ENCODE peak calls at places on chromosomes 12 and 14, in five cellular contexts. B is GM12878, S is endothelial cell of umbilical vein, U is SK-N-SH, T is HepG2. P is an unnamed sample.

GRCh38 chr12:21823581-21823980 is 49.1 kb upstream of the KCNJ8 start:
- DNase-seq in B (no peak), S (no peak), U (no peak), T (no peak), P (no peak)

GRCh38 chr12:2998789-2999264 is 39.6 kb downstream of the TEAD4 start:
- DNase-seq in B (no peak), S (no peak), U (no peak), T (no peak), P (no peak)

GRCh38 chr12:104909761-104910160 is 48.3 kb downstream of the SLC41A2 start:
- DNase-seq in B (no peak), S (no peak), U (no peak), T (no peak), P (no peak)

GRCh38 chr14:76908834-76909233 is 82.6 kb downstream of the LRRC74A start:
- DNase-seq in B (peak), S (no peak), U (no peak), T (no peak), P (no peak)

GRCh38 chr12:82461851-82462250 is 103.5 kb downstream of the METTL25 start:
- DNase-seq in B (no peak), S (no peak), U (no peak), T (no peak), P (no peak)

GRCh38 chr12:85057370-85057963 is 21.3 kb downstream of the LRRIQ1 start:
- DNase-seq in B (no peak), S (peak), U (peak), T (peak), P (peak)

GRCh38 chr14:67221248-67221981 is 19.8 kb upstream of the PALS1 start:
- DNase-seq in B (no peak), S (no peak), U (no peak), T (no peak), P (no peak)

GRCh38 chr12:32261638-32262037 is 137.7 kb upstream of the FGD4 start:
- DNase-seq in B (no peak), S (no peak), U (no peak), T (peak), P (no peak)

GRCh38 chr14:50560929-50561280 is 960 bp downstream of the ATL1 start:
- DNase-seq in B (no peak), S (peak), U (peak), T (no peak), P (no peak)

GRCh38 chr12:111643428-111643826 is 42.3 kb downstream of the BRAP start:
- DNase-seq in B (no peak), S (peak), U (no peak), T (no peak), P (no peak)

GRCh38 chr12:116162071-116162470 is 115.4 kb downstream of the MED13L start:
- DNase-seq in B (no peak), S (no peak), U (no peak), T (no peak), P (no peak)

GRCh38 chr14:52314521-52315354 is 626 bp downstream of the PTGER2 start:
- DNase-seq in B (no peak), S (peak), U (peak), T (no peak), P (no peak)

GRCh38 chr12:32885831-32886230 is 10.7 kb downstream of the PKP2 start:
- DNase-seq in B (no peak), S (no peak), U (no peak), T (no peak), P (no peak)

GRCh38 chr12:28132398-28132797 is 57.9 kb upstream of the CCDC91 start:
- DNase-seq in B (no peak), S (no peak), U (no peak), T (no peak), P (no peak)

GRCh38 chr12:28129031-28129430 is 61.2 kb upstream of the CCDC91 start:
- DNase-seq in B (no peak), S (no peak), U (no peak), T (no peak), P (no peak)

GRCh38 chr12:28130234-28130624 is 60.0 kb upstream of the CCDC91 start:
- DNase-seq in B (no peak), S (no peak), U (no peak), T (no peak), P (no peak)

GRCh38 chr12:28127455-28127854 is 62.8 kb upstream of the CCDC91 start:
- DNase-seq in B (no peak), S (no peak), U (no peak), T (no peak), P (no peak)

DNA sequence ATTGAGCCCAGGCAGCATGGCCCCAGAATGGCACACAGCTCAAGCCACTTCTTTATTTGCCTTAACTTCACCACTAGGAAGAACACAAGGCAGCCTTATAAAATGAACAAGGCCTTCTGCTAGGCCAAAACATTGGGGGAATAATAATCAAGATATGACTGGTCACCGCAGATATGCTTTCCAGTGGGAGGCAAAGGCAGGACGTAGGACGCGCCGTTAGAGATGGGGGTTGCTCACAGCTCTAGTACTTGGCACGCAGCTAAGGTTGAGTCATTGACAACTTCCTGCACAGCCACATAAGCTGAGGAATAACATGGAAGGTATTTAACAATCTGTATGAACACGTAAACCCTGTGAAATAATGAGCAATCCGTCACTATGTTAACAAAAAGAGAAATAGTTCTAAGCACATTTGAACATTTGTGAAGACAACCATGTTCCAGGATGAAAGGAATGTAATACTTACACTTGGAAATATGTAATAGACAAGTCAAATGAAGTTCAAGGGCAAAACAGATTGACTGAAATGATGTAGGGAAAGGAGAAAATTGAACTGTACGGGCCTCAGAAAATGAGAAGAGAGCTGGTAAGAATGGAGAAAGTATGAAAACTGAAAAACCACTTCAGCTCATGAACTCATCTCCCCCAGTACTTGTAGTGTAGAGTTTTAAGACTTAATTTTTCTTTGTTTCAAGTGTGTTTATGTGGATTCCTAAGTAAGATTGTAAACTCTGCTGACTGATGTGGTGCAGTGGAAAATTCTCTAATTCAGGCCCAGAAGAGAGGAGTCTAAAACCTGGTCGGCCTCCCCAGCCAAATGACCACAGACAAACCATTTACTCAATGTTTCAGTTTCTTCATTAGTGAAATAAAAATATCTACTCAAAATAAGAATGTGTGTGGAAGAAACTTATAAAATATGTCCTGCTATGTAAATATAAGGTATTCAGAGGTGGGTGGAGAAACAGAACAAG is 59.3 kb upstream of the CCDC91 start:
- DNase-seq in B (no peak), S (peak), U (no peak), T (peak), P (no peak)
- TF ChIP-seq POLR2AphosphoS5 in B (no peak), S (peak), U (no peak), T (no peak), P (no peak)

GRCh38 chr14:23160924-23161522 is 22.4 kb downstream of the SLC7A8 start:
- DNase-seq in B (no peak), S (no peak), U (no peak), T (no peak), P (no peak)
- H3K27ac ChIP-seq in B (no peak), S (no peak), U (no peak), T (no peak), P (peak)

DNA sequence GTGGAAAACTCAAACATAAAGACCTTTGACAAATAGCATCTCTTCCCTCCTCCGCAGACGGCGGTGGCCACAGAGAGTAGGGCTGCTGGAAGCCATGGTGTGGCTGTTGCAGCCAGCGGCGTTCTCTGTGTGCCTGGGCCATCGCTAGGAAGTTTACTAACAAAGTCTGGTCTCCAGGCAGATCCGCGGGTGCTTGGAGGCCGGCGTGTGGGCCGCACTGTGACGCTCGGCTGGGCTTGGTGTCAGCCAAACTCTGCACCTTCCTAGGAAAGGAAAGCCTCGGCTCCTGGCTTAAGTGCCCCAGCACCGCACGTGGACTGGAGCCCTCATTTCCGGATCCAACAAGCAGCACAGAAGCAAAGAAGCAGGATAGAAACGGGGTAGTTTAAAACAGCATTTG is 65.5 kb downstream of the CCDC88C start:
- DNase-seq in B (no peak), S (no peak), U (no peak), T (no peak), P (no peak)
- H3K9ac ChIP-seq in B (no peak), S (no peak), U (no peak), T (no peak), P (no peak)

DNA sequence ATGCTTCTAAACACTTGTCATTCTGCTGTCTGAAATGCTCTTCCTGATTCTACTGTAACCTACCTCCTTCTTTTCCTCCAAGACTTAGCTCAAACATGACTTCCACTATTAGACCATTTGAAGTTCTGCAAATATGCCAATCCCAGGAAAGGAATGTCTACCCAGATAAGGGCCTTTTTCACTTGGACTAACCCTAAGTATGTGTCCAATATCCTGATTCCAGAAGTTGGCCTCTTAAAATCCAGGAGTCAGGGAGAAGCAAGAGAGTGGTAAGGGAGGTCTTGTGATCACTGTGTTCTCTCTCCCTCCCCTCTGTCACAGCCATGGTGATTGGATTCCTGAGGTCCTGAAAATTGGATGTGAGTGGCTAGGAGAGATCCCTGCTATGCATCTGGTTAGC is 30.2 kb downstream of the ADCY6 start:
- DNase-seq in B (no peak), S (no peak), U (no peak), T (no peak), P (no peak)
- TF ChIP-seq POLR2AphosphoS5 in B (no peak), S (no peak), U (no peak), T (no peak), P (no peak)

DNA sequence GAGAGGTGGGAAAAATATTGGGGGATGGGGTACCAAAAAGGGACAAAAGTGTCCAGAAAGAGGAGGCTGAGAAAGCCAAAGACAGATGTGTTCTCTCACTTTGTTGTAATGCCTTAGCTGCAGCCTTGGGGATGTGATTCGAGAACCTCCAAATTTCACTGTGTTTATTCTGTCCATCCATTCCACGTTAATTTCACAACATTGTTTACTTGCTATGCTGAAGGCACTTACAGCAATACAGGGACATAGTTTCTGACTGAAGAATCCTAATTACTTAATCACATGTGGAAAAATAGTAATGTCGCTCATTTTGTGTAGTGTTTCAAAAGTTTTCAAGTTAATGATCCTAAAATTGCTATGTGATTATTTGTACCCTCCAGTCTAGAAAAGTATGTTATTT is 146.2 kb upstream of the SLC38A2 start:
- DNase-seq in B (no peak), S (no peak), U (no peak), T (peak), P (no peak)
- H3K27ac ChIP-seq in B (peak), S (no peak), U (no peak), T (peak), P (no peak)

DNA sequence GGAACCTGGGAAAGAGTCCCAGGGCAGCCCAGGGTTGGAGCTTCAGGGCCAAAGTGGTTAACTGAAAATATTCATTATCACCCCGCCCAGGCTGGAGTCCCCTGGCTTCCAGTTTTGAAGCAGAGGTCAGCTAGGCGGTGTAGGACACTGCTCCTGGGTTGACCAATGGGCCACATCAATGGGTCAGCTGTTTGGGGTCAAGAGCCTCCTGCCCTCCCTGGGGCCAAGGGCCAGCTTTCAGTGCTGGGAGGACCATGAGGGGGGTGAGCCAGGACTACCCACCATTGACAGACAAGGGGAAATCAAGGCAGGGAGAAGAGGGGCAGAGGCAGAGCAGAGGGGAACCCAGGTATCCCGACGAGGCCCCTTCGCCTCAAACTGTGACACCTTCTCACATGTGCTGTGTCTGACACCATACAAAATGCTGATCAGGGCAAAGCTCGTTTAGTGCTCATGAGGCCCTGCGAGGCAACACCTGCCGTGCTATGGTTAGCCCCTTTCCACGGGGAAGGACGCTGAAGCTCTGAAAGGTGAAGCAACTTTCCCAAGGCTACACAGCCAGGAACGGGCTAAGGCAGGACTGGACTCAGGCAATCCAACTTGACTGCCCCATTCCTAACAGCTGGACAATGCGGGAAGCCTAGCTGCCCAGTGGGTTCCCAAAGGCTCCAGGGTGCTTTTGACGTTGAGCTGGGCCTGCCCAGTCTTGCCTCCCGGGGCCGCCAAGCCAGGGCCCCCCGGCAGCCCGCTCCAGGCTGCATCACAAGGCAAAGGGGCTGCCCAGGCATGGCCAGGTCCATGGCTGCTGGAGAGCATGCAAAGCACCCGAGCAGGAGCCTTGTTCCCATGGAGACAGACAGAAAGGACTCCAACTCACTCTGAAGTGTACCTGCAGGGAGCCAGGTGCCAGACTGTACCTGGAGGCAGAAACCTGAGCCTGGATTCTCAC is 2.0 kb downstream of the SYNE3 start:
- DNase-seq in B (no peak), S (no peak), U (no peak), T (no peak), P (no peak)
- H3K9ac ChIP-seq in B (peak), S (no peak), U (no peak), T (peak), P (no peak)

DNA sequence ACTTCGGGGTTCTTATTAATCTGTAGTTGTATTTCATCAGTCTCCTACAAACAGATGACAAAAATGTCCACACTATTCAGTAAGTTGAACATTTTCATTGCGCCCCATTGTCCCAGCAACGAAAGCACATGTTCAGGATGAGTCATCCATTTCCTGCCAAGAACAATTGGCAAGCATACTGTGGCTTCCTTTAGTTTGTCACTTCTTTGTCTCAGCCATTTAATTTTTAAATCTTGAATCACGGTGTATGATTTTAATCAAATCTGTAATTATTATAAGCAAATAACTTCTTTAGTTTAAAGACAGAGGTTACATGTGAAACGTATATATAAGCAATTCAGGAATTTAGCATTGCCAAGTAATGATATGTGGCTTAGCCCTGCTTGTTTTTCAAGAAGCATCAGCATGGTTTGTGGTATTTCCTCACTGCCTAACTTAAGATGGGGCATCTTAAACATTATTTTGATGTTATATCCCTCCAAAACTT is 211.3 kb upstream of the KRR1 start:
- DNase-seq in B (peak), S (peak), U (no peak), T (peak), P (peak)
- TF ChIP-seq POLR2AphosphoS5 in B (no peak), S (peak), U (peak), T (no peak), P (no peak)

DNA sequence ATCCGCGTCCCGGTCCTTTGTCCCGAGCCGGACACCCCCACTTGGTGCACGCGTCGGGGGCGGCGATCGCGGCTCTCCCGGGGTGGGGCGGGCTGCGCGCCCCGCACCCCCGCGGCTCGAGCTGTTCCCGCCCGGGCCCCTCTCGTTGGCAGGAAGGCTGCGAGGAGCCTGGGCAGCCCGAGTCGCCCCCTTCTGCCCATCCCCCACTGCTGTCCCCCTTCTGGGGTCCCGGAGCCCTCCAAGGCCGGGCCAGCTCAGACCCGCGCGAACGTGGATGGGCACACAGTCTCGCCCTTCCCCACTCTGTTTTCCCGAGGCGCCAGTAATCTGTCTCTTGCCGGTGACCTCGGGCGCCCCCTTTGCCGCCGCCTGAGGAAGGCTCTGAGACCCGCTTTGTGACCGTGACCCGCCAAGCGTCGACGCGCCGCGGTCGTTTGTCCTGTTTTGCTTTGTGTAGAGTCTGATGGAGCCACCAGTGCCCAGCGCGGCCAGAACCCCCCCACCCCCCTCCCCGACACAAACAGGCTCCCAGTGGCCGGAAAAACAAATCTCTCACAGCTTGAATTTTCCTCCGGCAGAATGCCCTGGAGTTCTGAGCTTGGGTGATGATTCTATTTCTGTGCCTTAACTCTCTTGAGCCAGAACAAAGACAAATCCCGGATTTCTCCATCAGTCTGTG is 610 bp downstream of the C14orf132 start:
- DNase-seq in B (no peak), S (peak), U (peak), T (no peak), P (no peak)
- H3K27ac ChIP-seq in B (no peak), S (peak), U (peak), T (no peak), P (no peak)